ENCODE peak calls at places on chromosomes 16 and 17, in five cellular contexts. L, D, W, S and J are unnamed samples.

GRCh38 chr17:79280822-79281572 is 206.4 kb downstream of the ENGASE start:
- DNase-seq in S (no peak), W (no peak), L (no peak), D (no peak), J (no peak)

GRCh38 chr16:56475226-56475625 is 23.9 kb downstream of the OGFOD1 start:
- DNase-seq in S (no peak), W (no peak), D (no peak), L (no peak), J (no peak)

GRCh38 chr17:4747847-4748246 is 8.1 kb upstream of the CXCL16 start:
- DNase-seq in S (no peak), L (no peak), W (peak), D (no peak), J (no peak)

GRCh38 chr17:79002291-79002690 is 7.3 kb downstream of the CANT1 start:
- DNase-seq in D (no peak), W (no peak), S (no peak), L (peak), J (no peak)

GRCh38 chr16:73092236-73092781 is 44.4 kb upstream of the ZFHX3 start:
- DNase-seq in W (no peak), S (no peak), D (no peak), L (no peak), J (no peak)

GRCh38 chr17:83132251-83133081 is 53.1 kb downstream of the METRNL start:
- DNase-seq in W (no peak), L (no peak), D (no peak), S (no peak), J (no peak)

GRCh38 chr16:72897707-72898106 is 150.2 kb downstream of the ZFHX3 start:
- DNase-seq in S (no peak), D (no peak), L (no peak), W (no peak), J (no peak)

GRCh38 chr16:81861915-81862314 is 82.8 kb downstream of the PLCG2 start:
- DNase-seq in W (no peak), S (no peak), D (no peak), L (no peak), J (no peak)

GRCh38 chr17:55758171-55758570 is 7.3 kb downstream of the PCTP start:
- DNase-seq in D (no peak), L (no peak), W (no peak), S (no peak), J (no peak)

GRCh38 chr16:22191966-22192260 is 14.2 kb upstream of the EEF2K start:
- DNase-seq in S (no peak), W (peak), L (peak), D (no peak), J (peak)

GRCh38 chr16:81836279-81837054 is 57.4 kb downstream of the PLCG2 start:
- DNase-seq in L (no peak), S (no peak), D (no peak), W (no peak), J (no peak)

GRCh38 chr17:63405741-63406261 is 40.3 kb downstream of the CYB561 start:
- DNase-seq in L (no peak), D (no peak), W (no peak), S (peak), J (peak)

GRCh38 chr16:15498427-15499175 is 64.2 kb downstream of the BMERB1 start:
- DNase-seq in D (no peak), W (no peak), L (no peak), S (no peak), J (no peak)

GRCh38 chr17:77846531-77847085 is 111.9 kb upstream of the TNRC6C start:
- DNase-seq in D (no peak), L (no peak), S (no peak), W (peak), J (peak)

GRCh38 chr17:48054238-48055185 is 6.4 kb downstream of the NFE2L1 start:
- DNase-seq in W (no peak), D (no peak), L (no peak), S (peak), J (no peak)

GRCh38 chr17:7997186-7997585 is 5.2 kb upstream of the GUCY2D start:
- DNase-seq in L (no peak), W (peak), S (peak), D (no peak), J (no peak)

GRCh38 chr17:16215965-16216316 is 607 bp upstream of the NCOR1 start:
- DNase-seq in L (peak), S (peak), W (no peak), D (no peak), J (peak)

GRCh38 chr16:90077757-90078593 is 844 bp upstream of the PRDM7 start:
- DNase-seq in L (peak), D (no peak), W (peak), S (no peak), J (peak)

GRCh38 chr16:47311738-47312505 is 148.9 kb downstream of the ITFG1 start:
- DNase-seq in D (no peak), W (no peak), S (peak), L (no peak), J (no peak)

GRCh38 chr16:69501956-69502457 is 63.8 kb upstream of the NFAT5 start:
- DNase-seq in S (no peak), W (no peak), L (no peak), D (no peak), J (no peak)

GRCh38 chr17:59299400-59300092 is 31.9 kb upstream of the YPEL2 start:
- DNase-seq in D (no peak), S (no peak), W (no peak), L (no peak), J (no peak)

GRCh38 chr17:17408236-17408794 is 68.5 kb upstream of the MED9 start:
- DNase-seq in L (no peak), W (no peak), S (no peak), D (no peak), J (no peak)

GRCh38 chr16:79535130-79535529 is 65.4 kb downstream of the MAF start:
- DNase-seq in D (no peak), L (no peak), S (no peak), W (no peak), J (no peak)

GRCh38 chr16:50675686-50676610 is 5.2 kb downstream of the SNX20 start:
- DNase-seq in D (no peak), S (no peak), W (no peak), L (no peak), J (no peak)

GRCh38 chr17:7674934-7675333 is 12.4 kb downstream of the TP53 start:
- DNase-seq in W (no peak), S (no peak), D (no peak), L (no peak), J (no peak)

GRCh38 chr16:56549744-56550385 is 15.0 kb upstream of the MT4 start:
- DNase-seq in S (no peak), L (no peak), W (no peak), D (no peak), J (no peak)

GRCh38 chr17:39818282-39819000 is 45.7 kb downstream of the IKZF3 start:
- DNase-seq in L (peak), S (no peak), D (no peak), W (no peak), J (no peak)

GRCh38 chr17:77356690-77357201 is 216.0 kb downstream of the SEC14L1 start:
- DNase-seq in L (no peak), W (no peak), D (no peak), S (no peak), J (no peak)

GRCh38 chr16:31507617-31507928 is 618 bp downstream of the RUSF1 start:
- DNase-seq in L (no peak), W (no peak), S (no peak), D (no peak), J (peak)

GRCh38 chr16:65572156-65572555 is 450.3 kb upstream of the CDH11 start:
- DNase-seq in L (no peak), S (peak), D (no peak), W (no peak), J (no peak)

GRCh38 chr17:32814837-32815236 is 62.1 kb downstream of the MYO1D start:
- DNase-seq in S (no peak), L (no peak), D (no peak), W (no peak), J (no peak)

GRCh38 chr17:38456031-38456815 is 28.0 kb downstream of the ARHGAP23 start:
- DNase-seq in W (no peak), D (no peak), S (no peak), L (no peak), J (no peak)